ENCODE peak calls at places on chromosomes 1 and 21, in ten cellular contexts. One of them, this sample, is unnamed.

GRCh38 chr1:181676269-181676668 is 193.0 kb downstream of the CACNA1E start:
- DNase-seq in T-cell: no peak
- DNase-seq in activated T-cell treated with anti-CD3 and anti-CD28 coated beads for 24 hours: no peak
- DNase-seq in substantia nigra: peak; percentile 17
- DNase-seq in glutamatergic neuron: peak; percentile 35
- DNase-seq in EL: peak; percentile 5
- DNase-seq in MM.1S: peak; percentile 64
- DNase-seq in mesenchymal stem cell: no peak
- DNase-seq in AG08396: peak; percentile 10
- DNase-seq in NCI-H2029: no peak
- DNase-seq in this sample: peak; percentile 2

GRCh38 chr1:25814688-25815087 is 5.1 kb upstream of the MTFR1L start:
- DNase-seq in T-cell: no peak
- DNase-seq in activated T-cell treated with anti-CD3 and anti-CD28 coated beads for 24 hours: no peak
- DNase-seq in substantia nigra: no peak
- DNase-seq in glutamatergic neuron: no peak
- DNase-seq in EL: no peak
- DNase-seq in MM.1S: no peak
- DNase-seq in mesenchymal stem cell: no peak
- DNase-seq in AG08396: no peak
- DNase-seq in NCI-H2029: no peak
- DNase-seq in this sample: no peak

GRCh38 chr1:209383422-209383821 is 200.1 kb upstream of the CAMK1G start:
- DNase-seq in T-cell: no peak
- DNase-seq in activated T-cell treated with anti-CD3 and anti-CD28 coated beads for 24 hours: no peak
- DNase-seq in substantia nigra: no peak
- DNase-seq in glutamatergic neuron: no peak
- DNase-seq in EL: no peak
- DNase-seq in MM.1S: no peak
- DNase-seq in mesenchymal stem cell: no peak
- DNase-seq in AG08396: no peak
- DNase-seq in NCI-H2029: no peak
- DNase-seq in this sample: no peak

GRCh38 chr1:117754061-117754969 is 148.5 kb downstream of the TENT5C start:
- DNase-seq in T-cell: no peak
- DNase-seq in activated T-cell treated with anti-CD3 and anti-CD28 coated beads for 24 hours: peak; percentile 27
- DNase-seq in substantia nigra: peak; percentile 58
- DNase-seq in glutamatergic neuron: peak; percentile 50
- DNase-seq in EL: peak; percentile 73
- DNase-seq in MM.1S: peak; percentile 47
- DNase-seq in mesenchymal stem cell: peak; percentile 69
- DNase-seq in AG08396: peak; percentile 64
- DNase-seq in NCI-H2029: peak; percentile 51
- DNase-seq in this sample: peak; percentile 68

GRCh38 chr1:119646521-119647227 is 1.4 kb downstream of the ZNF697 start:
- DNase-seq in T-cell: no peak
- DNase-seq in activated T-cell treated with anti-CD3 and anti-CD28 coated beads for 24 hours: no peak
- DNase-seq in substantia nigra: no peak
- DNase-seq in glutamatergic neuron: no peak
- DNase-seq in EL: peak; percentile 84
- DNase-seq in MM.1S: no peak
- DNase-seq in mesenchymal stem cell: peak; percentile 84
- DNase-seq in AG08396: no peak
- DNase-seq in NCI-H2029: no peak
- DNase-seq in this sample: peak; percentile 59

GRCh38 chr21:45418301-45419071 is 13.5 kb downstream of the COL18A1 start:
- DNase-seq in T-cell: no peak
- DNase-seq in activated T-cell treated with anti-CD3 and anti-CD28 coated beads for 24 hours: no peak
- DNase-seq in substantia nigra: no peak
- DNase-seq in glutamatergic neuron: peak; percentile 18
- DNase-seq in EL: no peak
- DNase-seq in MM.1S: no peak
- DNase-seq in mesenchymal stem cell: no peak
- DNase-seq in AG08396: no peak
- DNase-seq in NCI-H2029: no peak
- DNase-seq in this sample: no peak

GRCh38 chr1:182174202-182174855 is 112.8 kb upstream of the ZNF648 start:
- DNase-seq in T-cell: no peak
- DNase-seq in activated T-cell treated with anti-CD3 and anti-CD28 coated beads for 24 hours: no peak
- DNase-seq in substantia nigra: no peak
- DNase-seq in glutamatergic neuron: no peak
- DNase-seq in EL: no peak
- DNase-seq in MM.1S: no peak
- DNase-seq in mesenchymal stem cell: no peak
- DNase-seq in AG08396: no peak
- DNase-seq in NCI-H2029: no peak
- DNase-seq in this sample: no peak

GRCh38 chr1:106678661-106679060 is 377.8 kb upstream of the PRMT6 start:
- DNase-seq in T-cell: no peak
- DNase-seq in activated T-cell treated with anti-CD3 and anti-CD28 coated beads for 24 hours: no peak
- DNase-seq in substantia nigra: no peak
- DNase-seq in glutamatergic neuron: no peak
- DNase-seq in EL: peak; percentile 9
- DNase-seq in MM.1S: no peak
- DNase-seq in mesenchymal stem cell: no peak
- DNase-seq in AG08396: no peak
- DNase-seq in NCI-H2029: no peak
- DNase-seq in this sample: no peak

GRCh38 chr1:204419064-204419403 is 7.4 kb upstream of the PPP1R15B start:
- DNase-seq in T-cell: no peak
- DNase-seq in activated T-cell treated with anti-CD3 and anti-CD28 coated beads for 24 hours: no peak
- DNase-seq in substantia nigra: no peak
- DNase-seq in glutamatergic neuron: no peak
- DNase-seq in EL: peak; percentile 83
- DNase-seq in MM.1S: no peak
- DNase-seq in mesenchymal stem cell: no peak
- DNase-seq in AG08396: no peak
- DNase-seq in NCI-H2029: peak; percentile 9
- DNase-seq in this sample: no peak

GRCh38 chr1:157105988-157106812 is 6.6 kb upstream of the ETV3L start:
- DNase-seq in T-cell: no peak
- DNase-seq in activated T-cell treated with anti-CD3 and anti-CD28 coated beads for 24 hours: no peak
- DNase-seq in substantia nigra: no peak
- DNase-seq in glutamatergic neuron: no peak
- DNase-seq in EL: peak; percentile 91
- DNase-seq in MM.1S: peak; percentile 16
- DNase-seq in mesenchymal stem cell: peak; percentile 92
- DNase-seq in AG08396: peak; percentile 88
- DNase-seq in NCI-H2029: no peak
- DNase-seq in this sample: peak; percentile 74

GRCh38 chr1:27658951-27659496 is 13.0 kb downstream of the IFI6 start:
- DNase-seq in T-cell: no peak
- DNase-seq in activated T-cell treated with anti-CD3 and anti-CD28 coated beads for 24 hours: no peak
- DNase-seq in substantia nigra: no peak
- DNase-seq in glutamatergic neuron: no peak
- DNase-seq in EL: peak; percentile 93
- DNase-seq in MM.1S: no peak
- DNase-seq in mesenchymal stem cell: peak; percentile 91
- DNase-seq in AG08396: peak; percentile 45
- DNase-seq in NCI-H2029: no peak
- DNase-seq in this sample: peak; percentile 52

GRCh38 chr1:3402258-3403010 is 52.0 kb upstream of the ARHGEF16 start:
- DNase-seq in T-cell: no peak
- DNase-seq in activated T-cell treated with anti-CD3 and anti-CD28 coated beads for 24 hours: no peak
- DNase-seq in substantia nigra: no peak
- DNase-seq in glutamatergic neuron: no peak
- DNase-seq in EL: peak; percentile 7
- DNase-seq in MM.1S: no peak
- DNase-seq in mesenchymal stem cell: no peak
- DNase-seq in AG08396: peak; percentile 71
- DNase-seq in NCI-H2029: no peak
- DNase-seq in this sample: no peak

GRCh38 chr1:100959502-100960060 is 63.7 kb downstream of the SLC30A7 start:
- DNase-seq in T-cell: no peak
- DNase-seq in activated T-cell treated with anti-CD3 and anti-CD28 coated beads for 24 hours: no peak
- DNase-seq in substantia nigra: no peak
- DNase-seq in glutamatergic neuron: no peak
- DNase-seq in EL: no peak
- DNase-seq in MM.1S: no peak
- DNase-seq in mesenchymal stem cell: peak; percentile 12
- DNase-seq in AG08396: no peak
- DNase-seq in NCI-H2029: no peak
- DNase-seq in this sample: peak; percentile 14

GRCh38 chr1:8374356-8374755 is 56.4 kb downstream of the SLC45A1 start:
- DNase-seq in T-cell: no peak
- DNase-seq in activated T-cell treated with anti-CD3 and anti-CD28 coated beads for 24 hours: no peak
- DNase-seq in substantia nigra: no peak
- DNase-seq in glutamatergic neuron: no peak
- DNase-seq in EL: no peak
- DNase-seq in MM.1S: no peak
- DNase-seq in mesenchymal stem cell: no peak
- DNase-seq in AG08396: no peak
- DNase-seq in NCI-H2029: no peak
- DNase-seq in this sample: no peak

GRCh38 chr1:148318123-148318899 is 164.8 kb downstream of the PPIAL4G start:
- DNase-seq in T-cell: peak; percentile 37
- DNase-seq in activated T-cell treated with anti-CD3 and anti-CD28 coated beads for 24 hours: peak; percentile 47
- DNase-seq in substantia nigra: no peak
- DNase-seq in glutamatergic neuron: no peak
- DNase-seq in EL: no peak
- DNase-seq in MM.1S: peak; percentile 84
- DNase-seq in mesenchymal stem cell: no peak
- DNase-seq in AG08396: no peak
- DNase-seq in NCI-H2029: no peak
- DNase-seq in this sample: peak; percentile 4

GRCh38 chr1:30612666-30613065 is 110.7 kb downstream of the MATN1 start:
- DNase-seq in T-cell: no peak
- DNase-seq in activated T-cell treated with anti-CD3 and anti-CD28 coated beads for 24 hours: no peak
- DNase-seq in substantia nigra: no peak
- DNase-seq in glutamatergic neuron: no peak
- DNase-seq in EL: no peak
- DNase-seq in MM.1S: no peak
- DNase-seq in mesenchymal stem cell: no peak
- DNase-seq in AG08396: no peak
- DNase-seq in NCI-H2029: peak; percentile 2
- DNase-seq in this sample: no peak

GRCh38 chr1:70436617-70437236 is 25.7 kb downstream of the CTH start:
- DNase-seq in T-cell: no peak
- DNase-seq in activated T-cell treated with anti-CD3 and anti-CD28 coated beads for 24 hours: no peak
- DNase-seq in substantia nigra: no peak
- DNase-seq in glutamatergic neuron: no peak
- DNase-seq in EL: no peak
- DNase-seq in MM.1S: no peak
- DNase-seq in mesenchymal stem cell: peak; percentile 59
- DNase-seq in AG08396: peak; percentile 4
- DNase-seq in NCI-H2029: no peak
- DNase-seq in this sample: peak; percentile 66

GRCh38 chr1:152752225-152752624 is 5.6 kb upstream of the KPRP start:
- DNase-seq in T-cell: no peak
- DNase-seq in activated T-cell treated with anti-CD3 and anti-CD28 coated beads for 24 hours: no peak
- DNase-seq in substantia nigra: no peak
- DNase-seq in glutamatergic neuron: no peak
- DNase-seq in EL: peak; percentile 88
- DNase-seq in MM.1S: no peak
- DNase-seq in mesenchymal stem cell: no peak
- DNase-seq in AG08396: peak; percentile 82
- DNase-seq in NCI-H2029: no peak
- DNase-seq in this sample: peak; percentile 34

GRCh38 chr21:25243809-25244208 is 363.5 kb downstream of the MRPL39 start:
- DNase-seq in T-cell: no peak
- DNase-seq in activated T-cell treated with anti-CD3 and anti-CD28 coated beads for 24 hours: no peak
- DNase-seq in substantia nigra: no peak
- DNase-seq in glutamatergic neuron: no peak
- DNase-seq in EL: no peak
- DNase-seq in MM.1S: no peak
- DNase-seq in mesenchymal stem cell: no peak
- DNase-seq in AG08396: no peak
- DNase-seq in NCI-H2029: no peak
- DNase-seq in this sample: no peak

GRCh38 chr1:1421907-1422464 is 910 bp upstream of the ANKRD65 start:
- DNase-seq in T-cell: no peak
- DNase-seq in activated T-cell treated with anti-CD3 and anti-CD28 coated beads for 24 hours: no peak
- DNase-seq in substantia nigra: no peak
- DNase-seq in glutamatergic neuron: no peak
- DNase-seq in EL: no peak
- DNase-seq in MM.1S: no peak
- DNase-seq in mesenchymal stem cell: no peak
- DNase-seq in AG08396: no peak
- DNase-seq in NCI-H2029: no peak
- DNase-seq in this sample: no peak

GRCh38 chr1:12063141-12064072 is at the start of gene TNFRSF8:
- DNase-seq in T-cell: no peak
- DNase-seq in activated T-cell treated with anti-CD3 and anti-CD28 coated beads for 24 hours: no peak
- DNase-seq in substantia nigra: no peak
- DNase-seq in glutamatergic neuron: no peak
- DNase-seq in EL: peak; percentile 43
- DNase-seq in MM.1S: no peak
- DNase-seq in mesenchymal stem cell: peak; percentile 11
- DNase-seq in AG08396: no peak
- DNase-seq in NCI-H2029: no peak
- DNase-seq in this sample: no peak

GRCh38 chr1:2388004-2388913 is 3.1 kb downstream of the MORN1 start:
- DNase-seq in T-cell: no peak
- DNase-seq in activated T-cell treated with anti-CD3 and anti-CD28 coated beads for 24 hours: no peak
- DNase-seq in substantia nigra: no peak
- DNase-seq in glutamatergic neuron: no peak
- DNase-seq in EL: no peak
- DNase-seq in MM.1S: no peak
- DNase-seq in mesenchymal stem cell: no peak
- DNase-seq in AG08396: no peak
- DNase-seq in NCI-H2029: no peak
- DNase-seq in this sample: no peak

GRCh38 chr1:6124746-6125365 is 55.3 kb downstream of the CHD5 start:
- DNase-seq in T-cell: no peak
- DNase-seq in activated T-cell treated with anti-CD3 and anti-CD28 coated beads for 24 hours: no peak
- DNase-seq in substantia nigra: no peak
- DNase-seq in glutamatergic neuron: peak; percentile 13
- DNase-seq in EL: no peak
- DNase-seq in MM.1S: no peak
- DNase-seq in mesenchymal stem cell: no peak
- DNase-seq in AG08396: no peak
- DNase-seq in NCI-H2029: no peak
- DNase-seq in this sample: no peak

This sample was measured in fibroblast of villous mesenchyme.